ENCODE peak calls at places on chromosomes 4 and X, in six cellular contexts. R is neural progenitor cell, L is MM.1S, G is GM23338, H is HCT116, B is PC-3. A is an unnamed sample.

GRCh38 chr4:7295201-7295916 is 103.0 kb downstream of the SORCS2 start:
- DNase-seq in R (no peak), L (no peak), G (no peak), B (no peak), H (no peak), A (no peak)

GRCh38 chr4:7529368-7529923 is 94.7 kb upstream of the PSAPL1 start:
- DNase-seq in G (peak), H (no peak), B (no peak), L (no peak), R (peak), A (no peak)

GRCh38 chr4:71683309-71683708 is 100.6 kb downstream of the GC start:
- DNase-seq in G (no peak), B (no peak), L (no peak), R (no peak), H (no peak), A (no peak)

GRCh38 chr4:154779362-154779947 is 1.6 kb upstream of the RBM46 start:
- DNase-seq in B (peak), L (peak), H (peak), G (peak), R (peak), A (peak)

GRCh38 chrX:150036181-150036580 is 97.9 kb upstream of the EOLA2 start:
- DNase-seq in G (no peak), L (no peak), B (peak), H (no peak), R (no peak), A (no peak)

GRCh38 chr4:182862921-182863320 is 54.3 kb downstream of the DCTD start:
- DNase-seq in L (no peak), H (no peak), B (no peak), R (no peak), G (no peak), A (no peak)

GRCh38 chrX:13339607-13340006 is 19.8 kb upstream of the ATXN3L start:
- DNase-seq in B (no peak), G (no peak), L (no peak), H (no peak), R (no peak), A (no peak)

GRCh38 chrX:33969105-33969504 is 163.0 kb downstream of the FAM47A start:
- DNase-seq in H (no peak), R (no peak), L (no peak), G (no peak), B (no peak), A (no peak)

GRCh38 chr4:166324321-166324720 is 451.3 kb downstream of the TLL1 start:
- DNase-seq in L (peak), R (peak), B (peak), G (peak), H (peak), A (peak)

GRCh38 chrX:39982927-39983326 is 114.8 kb downstream of the BCOR start:
- DNase-seq in R (no peak), H (no peak), G (no peak), B (peak), L (no peak), A (no peak)

GRCh38 chrX:154047266-154047665 is 27.6 kb upstream of the IRAK1 start:
- DNase-seq in L (no peak), B (no peak), G (no peak), R (no peak), H (no peak), A (no peak)

GRCh38 chrX:120315776-120316175 is 4.5 kb upstream of the TMEM255A start:
- DNase-seq in H (no peak), B (peak), L (no peak), R (no peak), G (no peak), A (no peak)

GRCh38 chr4:38782452-38783108 is at the start of gene TLR10:
- DNase-seq in R (peak), L (peak), H (peak), B (peak), G (peak), A (peak)

GRCh38 chr4:26256016-26256415 is 64.8 kb upstream of the RBPJ start:
- DNase-seq in H (no peak), L (no peak), B (peak), R (no peak), G (no peak), A (no peak)

GRCh38 chr4:184896868-184897715 is 71.3 kb upstream of the ACSL1 start:
- DNase-seq in R (no peak), B (no peak), G (no peak), H (no peak), L (no peak), A (no peak)

GRCh38 chr4:3641501-3641900 is 109.3 kb upstream of the LRPAP1 start:
- DNase-seq in R (no peak), G (no peak), B (no peak), L (no peak), H (no peak), A (no peak)

GRCh38 chrX:7146703-7147430 is 645 bp upstream of the STS start:
- DNase-seq in G (no peak), L (peak), R (no peak), B (no peak), H (no peak), A (no peak)

GRCh38 chr4:48228887-48229462 is 40.7 kb downstream of the TEC start:
- DNase-seq in B (no peak), G (no peak), R (no peak), H (no peak), L (no peak), A (no peak)

GRCh38 chr4:139560396-139561084 is 4.5 kb upstream of the SETD7 start:
- DNase-seq in G (peak), H (no peak), B (no peak), L (no peak), R (peak), A (no peak)

GRCh38 chrX:126165721-126166401 is at the start of gene DCAF12L2:
- DNase-seq in R (peak), L (no peak), B (no peak), G (peak), H (no peak), A (peak)

GRCh38 chr4:10117424-10118354 is 1.1 kb upstream of the WDR1 start:
- DNase-seq in R (peak), G (peak), B (no peak), H (no peak), L (no peak), A (peak)

GRCh38 chr4:107276052-107276451 is 239.9 kb upstream of the DKK2 start:
- DNase-seq in H (no peak), R (no peak), G (no peak), L (no peak), B (no peak), A (no peak)

GRCh38 chr4:110850461-110851447 is 227.9 kb upstream of the PITX2 start:
- DNase-seq in L (no peak), B (no peak), H (no peak), R (peak), G (peak), A (peak)

DNA sequence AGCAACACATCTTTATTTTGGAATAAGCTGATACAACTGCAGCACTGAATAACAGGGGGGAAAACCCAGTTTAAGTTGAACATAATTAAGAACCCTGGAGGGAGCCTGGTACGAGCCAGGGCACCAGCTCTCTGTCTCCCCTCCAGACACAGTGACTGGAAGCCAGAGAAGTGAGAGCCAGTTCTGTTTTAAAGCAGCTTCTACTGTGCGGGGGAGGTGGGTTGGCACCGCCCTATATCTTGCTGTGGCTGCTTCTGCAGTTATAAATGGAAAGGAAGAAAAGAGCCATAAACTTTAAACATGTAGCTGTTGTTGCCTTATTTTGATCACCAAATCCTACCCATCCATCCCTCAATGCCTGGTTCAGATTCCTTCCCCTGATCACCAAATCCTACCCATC is 207.9 kb upstream of the ANXA3 start:
- DNase-seq in H (no peak), G (no peak), B (no peak), R (no peak), L (no peak), A (no peak)
- TF ChIP-seq EZH2 in H (no peak), G (no peak), B (no peak), R (no peak), L (no peak), A (no peak)

GRCh38 chr4:167541286-167541685 is 307.0 kb upstream of the SPOCK3 start:
- DNase-seq in H (no peak), B (no peak), G (no peak), R (no peak), L (no peak), A (no peak)

GRCh38 chr4:167550021-167550420 is 315.7 kb upstream of the SPOCK3 start:
- DNase-seq in R (no peak), G (no peak), L (no peak), B (no peak), H (no peak), A (no peak)

GRCh38 chr4:167544391-167544790 is 310.1 kb upstream of the SPOCK3 start:
- DNase-seq in G (no peak), R (no peak), H (no peak), L (no peak), B (no peak), A (no peak)
- TF ChIP-seq EZH2phosphoT487 in G (no peak), R (no peak), H (no peak), L (no peak), B (no peak), A (no peak)

GRCh38 chr4:82528074-82528473 is 33.7 kb downstream of the TMEM150C start:
- DNase-seq in B (no peak), L (no peak), R (no peak), G (no peak), H (no peak), A (no peak)

GRCh38 chr4:82524570-82525152 is 37.1 kb downstream of the TMEM150C start:
- DNase-seq in B (no peak), L (no peak), H (no peak), G (peak), R (no peak), A (peak)

GRCh38 chr4:82529322-82529721 is 32.5 kb downstream of the TMEM150C start:
- DNase-seq in H (no peak), R (no peak), B (no peak), G (no peak), L (no peak), A (no peak)

GRCh38 chr4:82525287-82525898 is 36.4 kb downstream of the TMEM150C start:
- DNase-seq in G (no peak), L (no peak), H (no peak), R (no peak), B (no peak), A (no peak)

DNA sequence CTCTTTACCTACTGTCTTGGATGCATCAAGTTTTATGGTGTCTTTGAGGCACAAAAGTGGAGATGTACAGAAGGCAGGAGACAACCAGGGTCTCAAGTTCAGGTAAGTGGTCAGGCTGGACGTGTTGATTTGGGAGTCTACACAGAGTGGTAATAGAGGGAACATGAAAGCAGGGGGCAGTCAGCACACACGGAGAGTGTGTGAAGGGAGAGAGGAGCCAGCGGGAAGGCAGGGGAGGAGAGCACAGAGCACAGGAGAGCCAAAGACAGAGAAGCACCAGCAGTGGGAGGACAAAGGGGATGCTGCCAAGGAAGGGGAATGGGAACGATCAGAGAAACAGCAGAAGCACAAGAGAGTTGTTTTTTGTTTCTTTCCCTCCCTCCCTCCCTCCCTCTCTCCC is 32.9 kb downstream of the TMEM150C start:
- DNase-seq in G (peak), L (no peak), R (no peak), B (no peak), H (no peak), A (no peak)
- TF ChIP-seq CTCF in G (peak), L (no peak), R (no peak), B (no peak), H (no peak), A (no peak)

DNA sequence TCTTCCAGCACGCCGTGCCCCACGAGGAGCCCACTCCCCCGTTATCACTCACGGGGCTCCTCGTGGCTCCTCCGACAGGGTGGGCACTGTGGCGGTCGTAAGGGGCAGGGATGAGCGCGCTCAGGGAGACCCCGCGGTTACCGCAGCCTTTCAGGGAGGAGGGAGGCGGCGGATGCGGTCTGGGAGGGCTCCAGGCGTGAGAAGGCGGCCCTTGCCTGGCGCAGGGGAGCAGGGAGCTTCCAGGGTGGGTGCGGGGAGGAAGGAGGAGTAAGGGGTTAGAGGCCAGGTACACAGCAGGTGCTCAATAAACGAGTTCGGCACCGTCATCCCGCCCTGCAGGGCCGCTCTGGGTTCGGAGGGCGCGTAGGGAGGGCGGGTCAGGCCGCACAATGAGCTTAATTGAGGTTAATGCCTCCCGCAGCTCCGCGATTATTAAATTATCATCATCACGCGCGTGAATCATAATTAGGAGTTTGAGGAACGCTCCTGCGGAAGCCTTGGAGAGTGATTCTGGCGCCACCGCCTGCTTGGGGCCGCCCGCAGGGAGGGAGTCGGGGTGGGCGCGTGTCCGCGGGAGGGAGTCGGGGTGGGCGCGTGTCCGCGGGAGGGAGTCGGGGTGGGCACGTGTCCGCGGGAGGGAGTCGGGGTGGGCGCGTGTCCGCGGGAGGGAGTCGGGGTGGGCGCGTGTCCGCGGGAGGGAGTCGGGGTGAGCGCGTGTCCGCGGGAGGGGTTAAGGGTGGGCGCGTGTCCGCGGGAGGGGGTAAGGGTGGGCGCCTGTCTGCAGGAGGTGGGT is 7.6 kb upstream of the NKX1-1 start:
- DNase-seq in L (no peak), G (peak), B (no peak), H (no peak), R (no peak), A (no peak)
- TF ChIP-seq EZH2 in L (no peak), G (peak), B (no peak), H (no peak), R (no peak), A (no peak)

DNA sequence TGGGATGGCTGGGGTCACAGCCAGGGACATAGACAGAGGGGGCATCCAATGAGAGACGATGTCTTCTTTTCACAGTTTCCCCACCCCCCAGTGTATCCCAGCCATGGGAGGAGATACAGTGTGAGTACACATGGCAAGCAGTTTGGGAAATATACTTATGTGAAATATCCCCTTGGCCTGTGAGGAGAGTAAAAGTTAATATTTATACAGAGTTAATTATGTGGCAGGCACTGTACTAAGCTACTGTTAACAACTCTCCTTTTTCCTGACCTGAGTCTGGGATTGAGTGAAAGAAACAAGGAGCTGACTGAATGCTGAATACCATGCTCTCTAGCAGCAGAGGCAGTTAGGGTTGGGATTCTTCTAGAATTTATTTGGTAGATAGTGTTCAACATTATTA is 35.3 kb downstream of the HCCS start:
- DNase-seq in B (no peak), R (no peak), G (no peak), L (no peak), H (no peak), A (no peak)
- TF ChIP-seq EZH2phosphoT487 in B (no peak), R (no peak), G (no peak), L (no peak), H (no peak), A (no peak)

GRCh38 chr4:65865489-65865888 is 195.2 kb upstream of the EPHA5 start:
- DNase-seq in R (peak), L (no peak), H (no peak), G (peak), B (peak), A (peak)
- TF ChIP-seq CTCF in R (peak), L (no peak), H (no peak), G (peak), B (peak), A (peak)

DNA sequence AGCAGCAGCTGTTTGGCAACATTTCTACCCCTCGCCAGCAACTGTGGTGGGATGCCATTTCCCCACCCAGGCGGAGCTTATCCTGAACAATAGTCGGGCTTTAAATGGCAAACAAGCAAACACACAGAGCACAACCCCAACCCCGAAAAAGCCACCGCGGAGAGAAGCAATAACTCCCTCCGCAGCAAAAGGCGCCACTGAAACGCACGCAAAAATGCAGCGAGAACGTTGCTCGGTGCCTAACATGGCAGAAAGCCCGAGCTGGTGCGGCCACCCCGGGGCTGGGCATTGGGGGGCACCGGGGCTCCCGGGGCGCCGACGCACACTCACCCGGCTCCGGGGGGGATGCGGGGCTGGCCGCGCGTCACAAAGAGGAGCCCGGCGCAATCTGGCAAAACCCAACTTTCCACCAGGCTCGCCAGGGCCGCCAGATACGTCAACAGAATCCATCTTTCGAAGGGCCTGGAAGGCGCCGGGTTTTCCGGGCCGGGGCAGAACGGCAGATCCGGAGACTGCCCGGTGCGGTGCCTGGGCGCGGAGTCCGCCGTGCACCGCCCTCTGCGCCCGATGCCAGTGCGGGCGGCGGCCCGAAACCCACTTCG is 818 bp downstream of the RAI2 start:
- DNase-seq in R (peak), B (no peak), L (no peak), H (no peak), G (peak), A (no peak)
- TF ChIP-seq EZH2 in R (peak), B (peak), L (no peak), H (no peak), G (no peak), A (peak)

GRCh38 chrX:132171478-132171877 is 43.7 kb upstream of the FRMD7 start:
- DNase-seq in B (no peak), H (no peak), L (no peak), R (no peak), G (no peak), A (no peak)
- TF ChIP-seq EZH2phosphoT487 in B (no peak), H (no peak), L (no peak), R (no peak), G (no peak), A (no peak)

DNA sequence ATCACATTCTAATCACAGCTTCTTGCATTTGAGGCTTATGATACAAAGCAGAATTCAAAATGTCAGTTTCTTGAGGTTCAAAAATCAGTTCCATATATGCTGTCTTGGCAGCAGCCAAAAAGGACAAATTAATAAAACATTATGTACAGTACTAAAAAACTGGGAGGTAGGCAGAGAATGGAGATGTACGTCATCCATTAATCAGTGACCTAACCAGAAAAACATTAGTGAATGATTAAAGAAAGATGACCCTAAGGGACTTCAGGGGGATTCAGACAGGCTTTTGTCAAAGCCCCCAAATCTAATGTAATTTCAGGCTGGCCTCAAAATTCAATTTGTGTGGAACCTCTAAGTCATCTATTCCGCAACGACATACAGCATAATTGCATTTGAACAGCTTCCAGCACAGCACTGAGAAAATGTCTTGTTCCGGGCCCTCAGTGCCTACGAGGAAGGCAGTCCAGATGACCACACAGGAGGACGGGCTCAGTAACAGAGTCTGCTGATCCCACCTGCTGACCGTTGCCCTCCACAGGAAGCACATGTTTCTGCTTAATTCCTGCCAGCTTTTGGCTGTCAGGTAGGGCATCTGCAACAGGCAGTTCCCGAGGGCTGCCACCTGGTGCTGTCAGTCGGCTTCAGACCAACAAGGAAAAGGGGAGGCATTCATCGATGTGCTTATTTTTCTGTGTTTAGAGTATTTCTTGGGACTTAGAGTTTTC is 83.8 kb upstream of the HHIP start:
- DNase-seq in G (peak), R (peak), H (no peak), B (no peak), L (no peak), A (peak)
- TF ChIP-seq CTCF in G (peak), R (peak), H (no peak), B (no peak), L (no peak), A (no peak)